ENCODE peak calls at places on chromosomes 12 and 14, in four cellular contexts. One of them, this sample, is unnamed.

GRCh38 chr14:77111021-77111420 is 13.0 kb downstream of the CIPC start:
- DNase-seq in B cell: no peak
- DNase-seq in endothelial cell of umbilical vein: peak
- DNase-seq in COR-L47: no peak
- DNase-seq in this sample: no peak

GRCh38 chr12:3442397-3442796 is 48.6 kb upstream of the PRMT8 start:
- DNase-seq in B cell: no peak
- DNase-seq in endothelial cell of umbilical vein: no peak
- DNase-seq in COR-L47: no peak
- DNase-seq in this sample: no peak

GRCh38 chr12:47281667-47282171 is 202.0 kb upstream of the AMIGO2 start:
- DNase-seq in B cell: no peak
- DNase-seq in endothelial cell of umbilical vein: no peak
- DNase-seq in COR-L47: no peak
- DNase-seq in this sample: no peak

GRCh38 chr12:51828951-51829581 is 19.5 kb downstream of the FIGNL2 start:
- DNase-seq in B cell: no peak
- DNase-seq in endothelial cell of umbilical vein: no peak
- DNase-seq in COR-L47: no peak
- DNase-seq in this sample: no peak

GRCh38 chr14:31297701-31298344 is 90.2 kb upstream of the HECTD1 start:
- DNase-seq in B cell: no peak
- DNase-seq in endothelial cell of umbilical vein: no peak
- DNase-seq in COR-L47: no peak
- DNase-seq in this sample: peak

GRCh38 chr12:56128669-56129209 is 672 bp downstream of the ESYT1 start:
- DNase-seq in B cell: no peak
- DNase-seq in endothelial cell of umbilical vein: peak
- DNase-seq in COR-L47: no peak
- DNase-seq in this sample: no peak

GRCh38 chr12:38915783-38916182 is 10.4 kb upstream of the CPNE8 start:
- DNase-seq in B cell: no peak
- DNase-seq in endothelial cell of umbilical vein: no peak
- DNase-seq in COR-L47: no peak
- DNase-seq in this sample: no peak

GRCh38 chr12:4268549-4269181 is 4.9 kb upstream of the CCND2 start:
- DNase-seq in B cell: peak
- DNase-seq in endothelial cell of umbilical vein: peak
- DNase-seq in COR-L47: no peak
- DNase-seq in this sample: no peak

GRCh38 chr14:24848427-24848826 is 201.5 kb downstream of the STXBP6 start:
- DNase-seq in B cell: no peak
- DNase-seq in endothelial cell of umbilical vein: no peak
- DNase-seq in COR-L47: no peak
- DNase-seq in this sample: no peak

GRCh38 chr12:16168078-16168477 is 109.4 kb downstream of the SLC15A5 start:
- DNase-seq in B cell: no peak
- DNase-seq in endothelial cell of umbilical vein: no peak
- DNase-seq in COR-L47: no peak
- DNase-seq in this sample: no peak

GRCh38 chr12:66210840-66211239 is 21.8 kb downstream of the IRAK3 start:
- DNase-seq in B cell: no peak
- DNase-seq in endothelial cell of umbilical vein: no peak
- DNase-seq in COR-L47: no peak
- DNase-seq in this sample: no peak

GRCh38 chr14:37584211-37585100 is 10.6 kb downstream of the FOXA1 start:
- DNase-seq in B cell: no peak
- DNase-seq in endothelial cell of umbilical vein: no peak
- DNase-seq in COR-L47: no peak
- DNase-seq in this sample: no peak

GRCh38 chr12:122830517-122831214 is 4.6 kb upstream of the HIP1R start:
- DNase-seq in B cell: peak
- DNase-seq in endothelial cell of umbilical vein: no peak
- DNase-seq in COR-L47: no peak
- DNase-seq in this sample: no peak

GRCh38 chr12:32964981-32965585 is 68.5 kb upstream of the PKP2 start:
- DNase-seq in B cell: no peak
- DNase-seq in endothelial cell of umbilical vein: no peak
- DNase-seq in COR-L47: no peak
- DNase-seq in this sample: no peak

GRCh38 chr12:131489718-131490117 is 221.2 kb upstream of the SFSWAP start:
- DNase-seq in B cell: no peak
- DNase-seq in endothelial cell of umbilical vein: no peak
- DNase-seq in COR-L47: no peak
- DNase-seq in this sample: no peak

GRCh38 chr14:94867931-94868597 is 98.2 kb upstream of the GSC start:
- DNase-seq in B cell: no peak
- DNase-seq in endothelial cell of umbilical vein: no peak
- DNase-seq in COR-L47: no peak
- DNase-seq in this sample: no peak

GRCh38 chr12:96445743-96446655 is 43.4 kb upstream of the CFAP54 start:
- DNase-seq in B cell: peak
- DNase-seq in endothelial cell of umbilical vein: peak
- DNase-seq in COR-L47: no peak
- DNase-seq in this sample: peak

GRCh38 chr12:78559441-78559840 is 305.1 kb upstream of the SYT1 start:
- DNase-seq in B cell: no peak
- DNase-seq in endothelial cell of umbilical vein: no peak
- DNase-seq in COR-L47: no peak
- DNase-seq in this sample: no peak

GRCh38 chr12:70549340-70550179 is 87.7 kb downstream of the PTPRB start:
- DNase-seq in B cell: no peak
- DNase-seq in endothelial cell of umbilical vein: peak
- DNase-seq in COR-L47: no peak
- DNase-seq in this sample: peak

GRCh38 chr12:15688202-15688736 is 100.9 kb downstream of the EPS8 start:
- DNase-seq in B cell: no peak
- DNase-seq in endothelial cell of umbilical vein: no peak
- DNase-seq in COR-L47: no peak
- DNase-seq in this sample: no peak

GRCh38 chr12:77968571-77968970 is 137.9 kb downstream of the NAV3 start:
- DNase-seq in B cell: no peak
- DNase-seq in endothelial cell of umbilical vein: no peak
- DNase-seq in COR-L47: no peak
- DNase-seq in this sample: no peak

GRCh38 chr12:95418142-95418541 is 55.8 kb upstream of the METAP2 start:
- DNase-seq in B cell: no peak
- DNase-seq in endothelial cell of umbilical vein: no peak
- DNase-seq in COR-L47: no peak
- DNase-seq in this sample: no peak

GRCh38 chr14:104390221-104390931 is 189.2 kb upstream of the C14orf180 start:
- DNase-seq in B cell: no peak
- DNase-seq in endothelial cell of umbilical vein: no peak
- DNase-seq in COR-L47: no peak
- DNase-seq in this sample: no peak

GRCh38 chr14:101508196-101508947 is 52.9 kb upstream of the DIO3 start:
- DNase-seq in B cell: no peak
- DNase-seq in endothelial cell of umbilical vein: no peak
- DNase-seq in COR-L47: no peak
- DNase-seq in this sample: no peak

GRCh38 chr14:69190191-69190590 is 1.1 kb upstream of the EXD2 start:
- DNase-seq in B cell: no peak
- DNase-seq in endothelial cell of umbilical vein: no peak
- DNase-seq in COR-L47: no peak
- DNase-seq in this sample: no peak

GRCh38 chr12:7079826-7080125 is 12.5 kb downstream of the C1R start:
- DNase-seq in B cell: no peak
- DNase-seq in endothelial cell of umbilical vein: no peak
- DNase-seq in COR-L47: no peak
- DNase-seq in this sample: no peak

GRCh38 chr12:2924019-2924418 is 33.3 kb downstream of the TULP3 start:
- DNase-seq in B cell: no peak
- DNase-seq in endothelial cell of umbilical vein: no peak
- DNase-seq in COR-L47: no peak
- DNase-seq in this sample: peak

GRCh38 chr14:106268013-106268727 is 741.8 kb downstream of the TMEM121 start:
- DNase-seq in B cell: peak
- DNase-seq in endothelial cell of umbilical vein: no peak
- DNase-seq in COR-L47: peak
- DNase-seq in this sample: no peak

GRCh38 chr14:38419579-38419978 is 163.7 kb upstream of the CLEC14A start:
- DNase-seq in B cell: no peak
- DNase-seq in endothelial cell of umbilical vein: peak
- DNase-seq in COR-L47: no peak
- DNase-seq in this sample: no peak

GRCh38 chr12:56590237-56590830 is 39.8 kb downstream of the BAZ2A start:
- DNase-seq in B cell: no peak
- DNase-seq in endothelial cell of umbilical vein: no peak
- DNase-seq in COR-L47: no peak
- DNase-seq in this sample: no peak

GRCh38 chr12:56810918-56811317 is 47.8 kb downstream of the HSD17B6 start:
- DNase-seq in B cell: no peak
- DNase-seq in endothelial cell of umbilical vein: no peak
- DNase-seq in COR-L47: no peak
- DNase-seq in this sample: no peak

GRCh38 chr12:88518863-88519403 is 61.3 kb downstream of the KITLG start:
- DNase-seq in B cell: no peak
- DNase-seq in endothelial cell of umbilical vein: no peak
- DNase-seq in COR-L47: no peak
- DNase-seq in this sample: no peak

GRCh38 chr14:77717608-77718305 is 9.9 kb downstream of the SLIRP start:
- DNase-seq in B cell: no peak
- DNase-seq in endothelial cell of umbilical vein: no peak
- DNase-seq in COR-L47: no peak
- DNase-seq in this sample: no peak

GRCh38 chr12:6341439-6342139 is at the start of gene TNFRSF1A:
- DNase-seq in B cell: no peak
- DNase-seq in endothelial cell of umbilical vein: peak
- DNase-seq in COR-L47: no peak
- DNase-seq in this sample: peak

GRCh38 chr14:22978873-22979671 is 3.3 kb downstream of the AJUBA start:
- DNase-seq in B cell: no peak
- DNase-seq in endothelial cell of umbilical vein: no peak
- DNase-seq in COR-L47: no peak
- DNase-seq in this sample: no peak

GRCh38 chr12:130703733-130704375 is 12.2 kb downstream of the RIMBP2 start:
- DNase-seq in B cell: no peak
- DNase-seq in endothelial cell of umbilical vein: no peak
- DNase-seq in COR-L47: no peak
- DNase-seq in this sample: no peak